ENCODE peak calls at places on chromosome 3, in four cellular contexts. K is Karpas-422, H is aorta, G is NT2/D1. V is an unnamed sample. For H3K4me1, the result is how much of the 10 kb centered on the place peaks cover.

GRCh38 chr3:123299581-123299980 is 97.8 kb downstream of the SEC22A start:
- DNase-seq in K (no peak), H (no peak), G (no peak), V (no peak)

GRCh38 chr3:29453278-29453961 is 172.5 kb downstream of the RBMS3 start:
- DNase-seq in K (no peak), H (peak), G (no peak), V (no peak)

GRCh38 chr3:77456881-77457280 is 417.0 kb downstream of the ROBO2 start:
- DNase-seq in K (no peak), H (no peak), G (no peak), V (no peak)

GRCh38 chr3:177329854-177330253 is 132.6 kb upstream of the TBL1XR1 start:
- DNase-seq in K (no peak), H (no peak), G (no peak), V (no peak)

GRCh38 chr3:72127843-72128242 is 342.9 kb upstream of the PROK2 start:
- DNase-seq in K (no peak), H (no peak), G (no peak), V (no peak)

GRCh38 chr3:81758275-81758674 is 3.2 kb downstream of the GBE1 start:
- DNase-seq in K (no peak), H (peak), G (no peak), V (no peak)

GRCh38 chr3:2036096-2036495 is 62.6 kb upstream of the CNTN4 start:
- DNase-seq in K (no peak), H (no peak), G (no peak), V (no peak)

GRCh38 chr3:192892981-192893827 is 24.5 kb downstream of the MB21D2 start:
- DNase-seq in K (peak), H (peak), G (no peak), V (no peak)

GRCh38 chr3:23116041-23116440 is 87.1 kb upstream of the UBE2E2 start:
- DNase-seq in K (no peak), H (no peak), G (no peak), V (no peak)

GRCh38 chr3:54960736-54961135 is 32.9 kb upstream of the LRTM1 start:
- DNase-seq in K (no peak), H (no peak), G (no peak), V (no peak)

GRCh38 chr3:13547591-13548371 is 1.1 kb upstream of the FBLN2 start:
- DNase-seq in K (no peak), H (no peak), G (no peak), V (no peak)

GRCh38 chr3:174100744-174101143 is 703.2 kb downstream of the NLGN1 start:
- DNase-seq in K (no peak), H (no peak), G (no peak), V (no peak)

GRCh38 chr3:197795200-197795599 is 4.1 kb downstream of the LRCH3 start:
- DNase-seq in K (no peak), H (no peak), G (no peak), V (no peak)

GRCh38 chr3:178169421-178169820 is 366.8 kb upstream of the KCNMB2 start:
- DNase-seq in K (no peak), H (no peak), G (no peak), V (no peak)

GRCh38 chr3:118884748-118885206 is 149.9 kb downstream of the IGSF11 start:
- DNase-seq in K (peak), H (peak), G (peak), V (peak)

GRCh38 chr3:147298511-147298982 is 107.8 kb downstream of the ZIC4 start:
- DNase-seq in K (no peak), H (no peak), G (peak), V (no peak)

GRCh38 chr3:136078421-136079364 is 113.2 kb downstream of the PPP2R3A start:
- DNase-seq in K (peak), H (no peak), G (no peak), V (no peak)

GRCh38 chr3:183210862-183211341 is 42.2 kb upstream of the B3GNT5 start:
- DNase-seq in K (no peak), H (peak), G (no peak), V (no peak)

GRCh38 chr3:43736558-43736995 is 45.8 kb downstream of the ABHD5 start:
- DNase-seq in K (no peak), H (no peak), G (no peak), V (no peak)

GRCh38 chr3:67551366-67552016 is 102.9 kb downstream of the SUCLG2 start:
- DNase-seq in K (no peak), H (no peak), G (no peak), V (no peak)

GRCh38 chr3:190117995-190118394 is 2.7 kb downstream of the P3H2 start:
- DNase-seq in K (no peak), H (no peak), G (peak), V (no peak)

GRCh38 chr3:55143928-55144671 is 216.2 kb upstream of the LRTM1 start:
- DNase-seq in K (no peak), H (no peak), G (no peak), V (no peak)

GRCh38 chr3:23668430-23668904 is 137.3 kb upstream of the UBE2E1 start:
- DNase-seq in K (no peak), H (no peak), G (no peak), V (no peak)

GRCh38 chr3:186413615-186414415 is 51.8 kb upstream of the DGKG start:
- DNase-seq in K (no peak), H (no peak), G (peak), V (no peak)

GRCh38 chr3:178385280-178385952 is 150.8 kb upstream of the KCNMB2 start:
- DNase-seq in K (peak), H (no peak), G (peak), V (peak)

GRCh38 chr3:194161181-194162045 is 25.5 kb downstream of the HES1 start:
- DNase-seq in K (no peak), H (no peak), G (no peak), V (no peak)

GRCh38 chr3:4720316-4721075 is 227.3 kb downstream of the ITPR1 start:
- DNase-seq in K (peak), H (peak), G (peak), V (no peak)

GRCh38 chr3:99952306-99952705 is 134.6 kb downstream of the CMSS1 start:
- DNase-seq in K (no peak), H (no peak), G (no peak), V (no peak)

GRCh38 chr3:38003371-38003816 is 12.8 kb downstream of the VILL start:
- DNase-seq in K (peak), H (peak), G (peak), V (no peak)

GRCh38 chr3:129564981-129565644 is 22.1 kb downstream of the H1-8 start:
- DNase-seq in K (no peak), H (no peak), G (no peak), V (no peak)

GRCh38 chr3:157384526-157384925 is 52.1 kb upstream of the PTX3 start:
- DNase-seq in K (no peak), H (no peak), G (no peak), V (no peak)

GRCh38 chr3:46646700-46647099 is 34.4 kb downstream of the FAM240A start:
- DNase-seq in K (no peak), H (no peak), G (no peak), V (no peak)

GRCh38 chr3:135516143-135516542 is 449.4 kb upstream of the PPP2R3A start:
- DNase-seq in K (no peak), H (no peak), G (peak), V (peak)

GRCh38 chr3:48493203-48493501 is 10.8 kb downstream of the SHISA5 start:
- DNase-seq in K (peak), H (no peak), G (no peak), V (no peak)

GRCh38 chr3:1087066-1087555 is 5.7 kb upstream of the CNTN6 start:
- DNase-seq in K (no peak), H (peak), G (no peak), V (no peak)

GRCh38 chr3:71438004-71438685 is 145.4 kb downstream of the FOXP1 start:
- DNase-seq in K (no peak), H (no peak), G (peak), V (no peak)

GRCh38 chr3:45948409-45948808 is 5.1 kb downstream of the CXCR6 start:
- DNase-seq in K (no peak), H (no peak), G (no peak), V (no peak)

GRCh38 chr3:87503901-87504498 is 227.6 kb upstream of the POU1F1 start:
- DNase-seq in K (peak), H (no peak), G (peak), V (peak)

GRCh38 chr3:125212509-125213372 is at the start of gene SLC12A8:
- DNase-seq in K (no peak), H (no peak), G (no peak), V (no peak)

GRCh38 chr3:105885261-105885660 is 16.4 kb upstream of the CBLB start:
- DNase-seq in K (no peak), H (no peak), G (no peak), V (no peak)

GRCh38 chr3:112633757-112634156 is 7.2 kb downstream of the CCDC80 start:
- DNase-seq in K (no peak), H (no peak), G (no peak), V (no peak)
- H3K4me1 ChIP-seq in K (under half), H (under half), G (under half), V (under half)

GRCh38 chr3:8503871-8504610 is 2.4 kb downstream of the LMCD1 start:
- DNase-seq in K (no peak), H (no peak), G (no peak), V (no peak)
- H3K4me1 ChIP-seq in K (under half), H (under half), G (under half), V (under half)

GRCh38 chr3:126284258-126284904 is 72.8 kb downstream of the KLF15 start:
- DNase-seq in K (no peak), H (no peak), G (no peak), V (no peak)
- H3K4me1 ChIP-seq in K (under half), H (under half), G (under half), V (under half)

DNA sequence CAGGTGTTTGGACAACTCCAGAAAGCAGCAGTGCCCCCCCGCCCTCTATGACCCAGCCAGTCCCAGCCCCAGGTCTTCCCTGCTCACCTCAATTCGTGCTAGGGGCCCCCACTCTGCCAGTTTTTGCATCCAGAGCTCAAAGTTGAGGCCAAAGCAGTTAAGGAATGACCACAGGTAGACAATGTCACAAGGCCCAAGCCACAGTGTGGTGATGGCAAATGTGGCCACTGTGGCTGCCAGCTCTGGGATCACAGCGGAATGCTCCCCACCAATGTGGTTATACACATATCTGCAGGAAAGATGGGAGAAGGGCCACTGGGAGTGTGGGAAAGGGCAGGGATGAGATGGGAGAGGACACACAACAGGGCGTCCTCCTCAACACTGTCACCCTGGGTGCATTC is 8.2 kb downstream of the KLHL40 start:
- DNase-seq in K (no peak), H (peak), G (no peak), V (no peak)
- H3K4me1 ChIP-seq in K (under half), H (under half), G (under half), V (under half)

GRCh38 chr3:155031191-155031590 is 48.9 kb upstream of the MME start:
- DNase-seq in K (no peak), H (no peak), G (no peak), V (no peak)
- H3K4me1 ChIP-seq in K (under half), H (under half), G (under half), V (under half)

GRCh38 chr3:120350431-120350941 is 1.3 kb upstream of the LRRC58 start:
- DNase-seq in K (peak), H (peak), G (no peak), V (no peak)

GRCh38 chr3:120353463-120353862 is 4.3 kb upstream of the LRRC58 start:
- DNase-seq in K (no peak), H (no peak), G (no peak), V (no peak)

GRCh38 chr3:120349819-120350125 is 618 bp upstream of the LRRC58 start:
- DNase-seq in K (no peak), H (no peak), G (peak), V (no peak)

GRCh38 chr3:120348981-120349818 is at the start of gene LRRC58:
- DNase-seq in K (peak), H (peak), G (peak), V (peak)

DNA sequence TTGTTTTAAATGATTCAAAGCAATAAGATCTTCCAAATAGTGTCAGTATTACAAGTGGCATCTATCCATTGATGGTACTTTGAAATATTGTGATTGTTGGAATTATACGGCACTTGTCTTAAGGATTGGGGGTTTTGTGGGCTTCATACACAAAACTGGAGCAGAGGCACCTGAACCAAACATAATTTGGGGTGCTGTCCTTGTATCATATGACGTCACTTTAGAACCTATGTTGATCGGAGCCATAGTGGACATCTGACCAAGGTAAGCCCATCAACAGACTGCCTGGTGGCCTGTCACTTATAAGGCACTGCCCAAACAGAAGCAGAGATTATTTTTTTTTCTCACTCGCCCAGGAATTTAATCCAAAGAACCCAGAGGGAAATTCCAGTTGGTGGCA is 2.9 kb upstream of the LRRC58 start:
- DNase-seq in K (no peak), H (no peak), G (no peak), V (no peak)
- H3K4me1 ChIP-seq in K (under half), H (under half), G (under half), V (under half)

DNA sequence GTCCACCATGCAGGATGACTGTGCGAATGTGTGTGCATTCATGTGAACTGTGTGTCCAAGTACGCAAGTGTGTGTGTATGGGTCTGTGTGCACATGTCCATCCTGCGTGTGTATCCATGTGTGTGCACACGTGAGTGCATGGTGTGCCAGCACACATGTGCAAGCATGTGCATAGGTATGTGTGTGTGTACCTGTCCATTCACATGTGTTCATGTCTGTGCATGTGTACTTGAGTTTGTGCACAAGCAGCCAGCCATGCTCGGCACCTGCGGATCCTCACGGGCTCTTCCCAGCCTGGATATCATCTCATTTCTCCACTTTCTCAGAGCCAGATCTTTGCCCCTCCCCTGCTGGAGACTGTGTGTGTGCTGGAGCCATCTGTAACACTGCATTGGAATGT is 18.7 kb upstream of the PLXNA1 start:
- DNase-seq in K (no peak), H (peak), G (no peak), V (no peak)
- H3K4me1 ChIP-seq in K (under half), H (under half), G (under half), V (under half)

GRCh38 chr3:115788921-115789470 is 165.7 kb downstream of the GAP43 start:
- DNase-seq in K (no peak), H (no peak), G (no peak), V (no peak)

GRCh38 chr3:115784739-115785571 is 161.6 kb downstream of the GAP43 start:
- DNase-seq in K (no peak), H (no peak), G (no peak), V (no peak)

GRCh38 chr3:115785782-115786181 is 162.5 kb downstream of the GAP43 start:
- DNase-seq in K (no peak), H (no peak), G (no peak), V (no peak)

GRCh38 chr3:115789480-115789879 is 166.2 kb downstream of the GAP43 start:
- DNase-seq in K (no peak), H (no peak), G (no peak), V (no peak)

GRCh38 chr3:115787818-115788217 is 164.5 kb downstream of the GAP43 start:
- DNase-seq in K (no peak), H (no peak), G (no peak), V (no peak)
- H3K4me1 ChIP-seq in K (under half), H (under half), G (under half), V (under half)